ENCODE peak calls at places on chromosomes 5 and 9, in ten cellular contexts. Y is H1; Z is tibial nerve; Q is sigmoid colon; H is CD8-positive, alpha-beta T cell; T is progenitor cell of endocrine pancreas; G is stomach; O is fibroblast of mammary gland; F is HFF-Myc; X is adrenal gland. J is an unnamed sample.

GRCh38 chr5:80291776-80292175 is 28.0 kb upstream of the SPZ1 start:
- DNase-seq in Y (no peak), Z (no peak), Q (no peak), H (no peak), T (no peak), G (no peak), O (no peak), F (no peak), X (no peak), J (no peak)

GRCh38 chr9:75229605-75230332 is 141.5 kb downstream of the OSTF1 start:
- DNase-seq in Y (no peak), Z (no peak), Q (peak; percentile 73), H (no peak), T (no peak), G (peak; percentile 88), O (peak; percentile 3), F (no peak), X (peak; percentile 29), J (no peak)

GRCh38 chr9:137150485-137151060 is 11.6 kb downstream of the GRIN1 start:
- DNase-seq in Y (no peak), Z (no peak), Q (no peak), H (no peak), T (no peak), G (peak; percentile 67), O (peak; percentile 49), F (no peak), X (peak; percentile 62), J (no peak)

GRCh38 chr9:74672237-74672636 is 175.1 kb downstream of the RORB start:
- DNase-seq in Y (no peak), Z (no peak), Q (no peak), H (no peak), T (no peak), G (no peak), O (no peak), F (no peak), X (no peak), J (no peak)

GRCh38 chr5:79318935-79319614 is 83.1 kb downstream of the JMY start:
- DNase-seq in Y (no peak), Z (no peak), Q (no peak), H (no peak), T (no peak), G (no peak), O (peak; percentile 90), F (peak; percentile 87), X (no peak), J (no peak)

GRCh38 chr9:79263666-79264460 is 307.9 kb upstream of the TLE4 start:
- DNase-seq in Y (no peak), Z (no peak), Q (no peak), H (no peak), T (no peak), G (no peak), O (no peak), F (no peak), X (no peak), J (no peak)

GRCh38 chr9:120905794-120906248 is 20.8 kb downstream of the TRAF1 start:
- DNase-seq in Y (no peak), Z (no peak), Q (no peak), H (no peak), T (no peak), G (no peak), O (no peak), F (no peak), X (no peak), J (no peak)

GRCh38 chr9:77305622-77306365 is 128.5 kb downstream of the VPS13A start:
- DNase-seq in Y (no peak), Z (no peak), Q (no peak), H (no peak), T (no peak), G (no peak), O (peak; percentile 49), F (no peak), X (no peak), J (no peak)

GRCh38 chr5:44443172-44443571 is 54.0 kb upstream of the FGF10 start:
- DNase-seq in Y (no peak), Z (no peak), Q (no peak), H (no peak), T (no peak), G (no peak), O (no peak), F (no peak), X (no peak), J (no peak)

GRCh38 chr5:138212828-138213160 is 329 bp downstream of the CDC23 start:
- DNase-seq in Y (no peak), Z (no peak), Q (no peak), H (no peak), T (no peak), G (no peak), O (peak; percentile 17), F (no peak), X (no peak), J (no peak)

GRCh38 chr5:130605200-130605599 is 559.9 kb downstream of the HINT1 start:
- DNase-seq in Y (no peak), Z (no peak), Q (no peak), H (no peak), T (no peak), G (no peak), O (no peak), F (no peak), X (no peak), J (no peak)

GRCh38 chr5:83490203-83490602 is 18.7 kb downstream of the VCAN start:
- DNase-seq in Y (no peak), Z (no peak), Q (no peak), H (no peak), T (no peak), G (no peak), O (no peak), F (no peak), X (no peak), J (no peak)

GRCh38 chr5:154757647-154758406 is 2.6 kb downstream of the LARP1 start:
- DNase-seq in Y (no peak), Z (no peak), Q (no peak), H (no peak), T (no peak), G (no peak), O (peak; percentile 61), F (no peak), X (peak; percentile 42), J (no peak)

GRCh38 chr9:114383866-114384231 is 3.9 kb downstream of the AKNA start:
- DNase-seq in Y (no peak), Z (no peak), Q (no peak), H (no peak), T (no peak), G (no peak), O (no peak), F (no peak), X (no peak), J (no peak)

GRCh38 chr5:126693806-126694205 is 83.1 kb upstream of the LMNB1 start:
- DNase-seq in Y (no peak), Z (no peak), Q (no peak), H (no peak), T (no peak), G (no peak), O (no peak), F (no peak), X (no peak), J (no peak)

DNA sequence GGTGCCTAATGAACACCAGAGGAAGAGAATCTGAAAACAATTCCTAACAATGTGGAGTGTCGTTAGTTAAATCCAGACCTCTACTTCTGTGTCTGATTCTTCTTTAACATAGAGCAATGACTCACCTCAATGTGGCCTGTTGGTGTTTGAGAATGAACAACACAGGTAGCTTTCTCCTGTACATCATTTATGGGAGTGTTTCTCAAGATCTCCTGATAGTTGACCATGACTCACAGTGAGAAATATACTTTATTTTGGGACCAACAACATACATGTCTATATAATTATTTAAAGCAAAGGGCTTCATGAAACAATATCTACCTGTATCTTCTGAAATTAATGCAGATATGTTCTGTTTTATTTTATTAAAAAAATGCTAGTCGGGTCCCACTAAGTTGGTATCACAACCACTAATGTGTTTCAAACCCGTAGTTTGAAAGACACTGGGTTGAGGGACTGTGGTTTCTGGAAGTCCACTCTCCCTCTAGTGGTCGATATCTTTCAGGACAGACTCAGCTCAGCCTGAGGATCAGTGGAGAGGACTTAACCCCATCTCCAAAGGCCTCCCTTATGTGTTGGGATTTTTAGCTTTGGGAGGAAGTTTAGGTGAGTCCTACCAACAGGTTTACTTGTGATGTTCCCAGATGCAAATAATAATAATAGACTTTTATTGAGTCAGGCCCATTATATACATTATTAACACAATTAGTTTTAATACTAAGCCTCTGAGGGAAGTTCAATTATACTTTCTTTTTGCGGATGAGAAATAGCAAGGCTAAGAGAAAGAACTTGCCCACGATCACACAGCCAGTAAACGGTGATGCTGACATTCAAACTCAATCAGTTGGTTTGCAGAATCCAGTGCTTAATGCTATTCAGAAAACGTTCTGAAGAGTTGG is 70.0 kb upstream of the KLF9 start:
- DNase-seq in Y (peak; percentile 5), Z (no peak), Q (peak; percentile 80), H (no peak), T (no peak), G (peak; percentile 46), O (peak; percentile 93), F (no peak), X (peak; percentile 55), J (no peak)
- TF ChIP-seq CTCF in Y (peak; percentile 84), Z (peak; percentile 68), Q (no peak), H (peak; percentile 52), T (peak; percentile 73), G (no peak), O (peak; percentile 91), F (peak; percentile 85), X (peak; percentile 76), J (peak; percentile 37)

GRCh38 chr5:28344803-28345433 is 1306.5 kb upstream of the CDH9 start:
- DNase-seq in Y (peak; percentile 2), Z (no peak), Q (no peak), H (no peak), T (no peak), G (no peak), O (peak; percentile 16), F (no peak), X (no peak), J (no peak)
- TF ChIP-seq CTCF in Y (peak; percentile 70), Z (no peak), Q (no peak), H (no peak), T (peak; percentile 78), G (no peak), O (peak; percentile 21), F (no peak), X (peak; percentile 32), J (no peak)

GRCh38 chr5:133868946-133869674 is 99.3 kb downstream of the C5orf15 start:
- DNase-seq in Y (no peak), Z (peak; percentile 74), Q (peak; percentile 79), H (peak; percentile 46), T (peak; percentile 50), G (peak; percentile 78), O (peak; percentile 73), F (peak; percentile 43), X (peak; percentile 60), J (peak; percentile 40)
- TF ChIP-seq CTCF in Y (peak; percentile 63), Z (peak; percentile 72), Q (peak; percentile 29), H (peak; percentile 85), T (peak; percentile 84), G (no peak), O (peak; percentile 82), F (peak; percentile 80), X (peak; percentile 69), J (peak; percentile 58)

DNA sequence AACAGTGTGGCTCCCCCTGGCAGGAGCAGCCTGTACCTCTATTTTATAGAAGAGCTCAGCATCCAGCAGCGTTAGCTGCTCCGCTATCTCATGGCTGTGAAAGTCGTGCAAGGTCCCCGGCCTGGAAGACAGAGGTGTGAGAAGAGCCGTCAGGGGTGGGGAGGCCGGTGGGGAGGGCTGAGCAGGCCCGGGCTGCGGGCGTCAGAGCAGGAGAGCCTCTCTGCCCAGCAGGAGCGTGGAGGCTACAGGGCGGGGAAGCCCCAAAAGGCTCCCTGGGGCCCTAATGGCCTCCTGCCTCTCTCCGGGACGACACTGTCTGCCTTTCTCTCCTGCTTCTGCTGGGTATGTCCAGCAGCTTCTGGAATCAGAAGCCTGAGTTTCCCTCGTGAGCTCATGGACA is 42.6 kb downstream of the PRRT1B start:
- DNase-seq in Y (no peak), Z (no peak), Q (no peak), H (no peak), T (no peak), G (no peak), O (no peak), F (no peak), X (no peak), J (no peak)
- TF ChIP-seq CTCF in Y (no peak), Z (no peak), Q (no peak), H (no peak), T (no peak), G (no peak), O (no peak), F (no peak), X (no peak), J (no peak)